ENCODE peak calls at places on chromosome 9, in seven cellular contexts. E, J, I, C, W, B and A are unnamed samples.

GRCh38 chr9:129151469-129151868 is 26.6 kb downstream of the IER5L start:
- DNase-seq in J (no peak), I (no peak), C (no peak), E (no peak), W (no peak), B (no peak), A (no peak)

GRCh38 chr9:128913995-128914772 is 6.6 kb upstream of the PHYHD1 start:
- DNase-seq in J (no peak), B (no peak), E (no peak), W (no peak), C (no peak), I (no peak), A (no peak)

GRCh38 chr9:93301291-93301811 is 117.4 kb downstream of the WNK2 start:
- DNase-seq in J (no peak), I (no peak), E (peak), C (no peak), B (no peak), W (no peak), A (no peak)

GRCh38 chr9:97502222-97502983 is 937 bp downstream of the TMOD1 start:
- DNase-seq in J (no peak), C (no peak), W (no peak), E (peak), B (no peak), I (no peak), A (no peak)

GRCh38 chr9:91421022-91421765 is 2.4 kb downstream of the NFIL3 start:
- DNase-seq in W (peak), E (peak), J (no peak), C (peak), B (peak), I (no peak), A (no peak)

GRCh38 chr9:37290881-37291485 is 131.5 kb upstream of the GRHPR start:
- DNase-seq in E (no peak), C (peak), W (peak), I (no peak), J (no peak), B (peak), A (peak)

GRCh38 chr9:88076286-88077070 is 61.8 kb downstream of the SPATA31C2 start:
- DNase-seq in E (peak), J (no peak), C (peak), W (peak), I (no peak), B (peak), A (peak)

GRCh38 chr9:95036676-95037075 is 280.8 kb downstream of the FANCC start:
- DNase-seq in I (no peak), B (no peak), W (no peak), J (no peak), E (no peak), C (no peak), A (no peak)

GRCh38 chr9:125990186-125990792 is 243.1 kb downstream of the PBX3 start:
- DNase-seq in C (no peak), W (no peak), E (no peak), J (no peak), I (no peak), B (no peak), A (no peak)

GRCh38 chr9:35105571-35106342 is 2.8 kb upstream of the STOML2 start:
- DNase-seq in C (no peak), W (no peak), B (no peak), E (no peak), I (no peak), J (no peak), A (no peak)

GRCh38 chr9:124122813-124123462 is 111.4 kb downstream of the LHX2 start:
- DNase-seq in E (no peak), C (peak), W (no peak), I (peak), J (no peak), B (peak), A (no peak)

GRCh38 chr9:98074119-98074990 is 17.8 kb downstream of the NANS start:
- DNase-seq in C (peak), E (peak), W (peak), J (no peak), I (no peak), B (peak), A (no peak)

GRCh38 chr9:131043097-131043496 is 34.1 kb downstream of the LAMC3 start:
- DNase-seq in W (no peak), E (no peak), I (no peak), J (no peak), C (no peak), B (peak), A (no peak)

GRCh38 chr9:109273869-109274268 is 47.0 kb downstream of the EPB41L4B start:
- DNase-seq in E (no peak), W (no peak), C (no peak), I (no peak), B (no peak), J (no peak), A (no peak)

GRCh38 chr9:109319072-109319630 is 1.7 kb downstream of the EPB41L4B start:
- DNase-seq in B (no peak), I (no peak), J (no peak), W (peak), E (peak), C (no peak), A (no peak)

DNA sequence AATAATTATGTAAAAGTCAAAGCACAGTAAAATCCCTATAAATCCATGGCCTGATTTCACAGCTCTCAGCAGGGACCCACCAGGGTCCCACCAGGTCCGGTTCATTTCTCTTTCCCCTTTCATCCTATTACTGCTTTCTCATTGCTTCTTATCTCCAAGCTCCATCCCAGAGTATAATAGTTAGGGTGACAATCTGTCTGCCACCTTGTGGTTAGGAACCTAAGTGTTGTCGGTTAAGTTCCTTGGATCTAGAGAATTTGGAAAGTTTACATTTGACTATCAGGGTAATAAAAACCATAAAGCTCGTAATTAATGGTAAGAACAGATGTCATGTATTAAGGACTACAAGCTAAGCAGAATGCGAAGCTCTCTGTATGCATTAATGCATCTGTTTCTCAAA is 259.1 kb downstream of the SH3GL2 start:
- DNase-seq in W (no peak), C (peak), E (no peak), J (no peak), B (no peak), I (no peak), A (no peak)
- TF ChIP-seq CTCF in W (no peak), C (no peak), E (no peak), J (no peak), B (no peak), I (no peak), A (peak)

DNA sequence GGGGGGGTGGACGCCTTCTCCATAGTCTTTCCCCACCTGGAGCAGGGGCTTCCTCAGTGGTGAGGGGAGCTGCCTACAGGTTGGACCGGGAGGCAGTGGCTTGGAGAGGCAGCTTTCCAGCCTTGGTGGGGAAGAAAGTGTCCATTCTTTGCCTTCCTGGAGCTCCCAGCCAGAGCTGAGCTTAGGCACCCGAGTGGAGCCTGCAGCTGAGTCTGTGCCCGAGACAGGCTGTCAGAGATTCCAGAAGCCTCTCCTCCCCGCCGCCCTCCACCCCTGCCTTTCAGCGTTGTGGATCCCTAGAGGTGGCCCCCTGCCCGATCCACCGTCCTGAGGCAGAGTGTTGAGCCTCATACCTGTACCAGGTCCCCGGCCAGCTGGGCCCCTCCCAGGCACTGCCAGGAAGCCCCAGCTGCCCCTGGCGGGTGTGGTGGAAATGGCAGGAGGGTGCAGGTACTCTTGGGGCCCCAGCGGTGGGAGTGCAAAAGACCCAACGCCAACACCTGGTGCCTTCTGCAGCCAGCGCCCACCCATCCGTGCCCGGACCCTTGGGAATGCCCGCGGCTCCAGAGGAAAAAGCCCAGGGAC is 112.0 kb downstream of the RXRA start:
- DNase-seq in B (no peak), I (no peak), J (no peak), W (no peak), C (no peak), E (peak), A (no peak)
- TF ChIP-seq CTCF in B (no peak), I (no peak), J (no peak), W (no peak), C (no peak), E (no peak), A (no peak)

GRCh38 chr9:107438211-107439030 is 51.1 kb downstream of the KLF4 start:
- DNase-seq in C (no peak), J (no peak), B (no peak), I (no peak), E (no peak), W (no peak), A (no peak)
- TF ChIP-seq CTCF in C (no peak), J (no peak), B (no peak), I (no peak), E (no peak), W (no peak), A (no peak)

GRCh38 chr9:70481471-70481870 is 67.0 kb upstream of the KLF9 start:
- DNase-seq in C (no peak), J (no peak), E (no peak), W (no peak), B (no peak), I (no peak), A (no peak)

GRCh38 chr9:70485273-70485858 is 70.9 kb upstream of the KLF9 start:
- DNase-seq in J (no peak), C (no peak), B (peak), W (no peak), I (no peak), E (no peak), A (no peak)

GRCh38 chr9:70488098-70488792 is 73.8 kb upstream of the KLF9 start:
- DNase-seq in J (no peak), W (no peak), C (no peak), B (no peak), E (no peak), I (no peak), A (no peak)

GRCh38 chr9:70486127-70486526 is 71.7 kb upstream of the KLF9 start:
- DNase-seq in C (no peak), I (no peak), J (no peak), W (no peak), B (no peak), E (no peak), A (no peak)

GRCh38 chr9:70484232-70485130 is 70.0 kb upstream of the KLF9 start:
- DNase-seq in W (peak), C (peak), J (no peak), E (no peak), B (peak), I (no peak), A (no peak)
- TF ChIP-seq CTCF in W (peak), C (peak), J (peak), E (peak), B (peak), I (peak), A (peak)

DNA sequence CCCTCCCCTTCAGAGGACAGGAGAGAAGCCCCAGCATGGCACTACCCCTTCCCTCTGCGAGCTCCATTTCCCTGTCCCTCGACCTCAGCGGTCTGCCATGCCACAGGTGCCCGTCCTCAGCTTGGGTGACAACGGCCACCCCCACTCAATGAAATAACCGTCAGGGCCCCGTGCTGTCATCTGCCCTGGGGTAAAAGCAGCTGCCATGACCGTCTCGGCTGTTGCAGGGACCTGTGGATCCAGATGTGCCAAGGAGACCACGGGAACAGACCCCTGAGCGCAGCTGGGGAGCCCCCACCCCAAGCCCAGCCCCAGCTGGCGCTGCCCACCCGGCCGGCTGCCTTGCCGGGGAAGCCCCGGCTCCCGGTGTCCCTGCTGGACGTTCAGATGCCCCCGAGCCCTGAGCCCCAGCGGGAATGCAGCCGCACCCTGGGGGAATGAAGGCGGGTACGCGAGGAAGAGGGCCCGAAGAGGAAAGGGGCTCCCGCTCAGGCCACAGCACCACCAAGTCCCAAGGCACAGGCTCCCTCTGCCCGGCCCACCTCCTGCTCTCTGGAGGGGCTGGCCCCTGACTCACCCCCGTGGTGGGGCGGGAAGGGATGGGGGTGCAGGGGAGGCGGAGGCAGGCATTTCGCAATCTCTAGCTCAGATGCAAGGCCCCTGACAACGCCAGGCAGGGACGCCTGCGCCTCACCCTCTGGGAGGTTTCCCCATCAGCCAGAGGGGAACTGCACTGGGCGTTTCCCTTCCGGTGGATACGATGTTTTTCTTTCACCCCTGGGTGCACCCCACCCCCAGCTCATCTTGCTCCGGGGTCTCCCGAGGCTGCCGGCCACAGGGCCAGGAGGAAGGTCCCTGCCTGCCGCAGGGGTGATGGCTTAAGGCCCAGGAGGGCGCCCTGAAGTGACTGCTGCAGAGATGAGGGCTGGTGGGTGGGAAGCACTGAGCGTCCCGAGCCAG is 49.2 kb downstream of the NACC2 start:
- DNase-seq in B (peak), E (no peak), J (no peak), C (peak), W (peak), I (no peak), A (no peak)
- TF ChIP-seq CTCF in B (no peak), E (no peak), J (no peak), C (no peak), W (no peak), I (no peak), A (no peak)